ENCODE peak calls at places on chromosome 9, in nine cellular contexts. One of them, this sample, is unnamed.

GRCh38 chr9:133944746-133945135 is 47.4 kb downstream of the VAV2 start:
- DNase-seq in cardiac muscle cell: peak
- DNase-seq in GM18507: no peak
- DNase-seq in nephron progenitor cell: no peak
- DNase-seq in left ventricle myocardium superior: peak
- DNase-seq in ELR: peak
- DNase-seq in T-helper 2 cell: no peak
- DNase-seq in stimulated activated CD4-positive, alpha-beta T cell treated with anti-CD3 and anti-CD28 coated beads, Interleukin-12 subunit alpha, Interleukin-12 subunit beta, amount 100 ng/mL, for 4 hours: no peak
- DNase-seq in GM13976: no peak
- DNase-seq in this sample: peak

GRCh38 chr9:83933804-83934203 is 12.6 kb upstream of the KIF27 start:
- DNase-seq in cardiac muscle cell: peak
- DNase-seq in GM18507: no peak
- DNase-seq in nephron progenitor cell: no peak
- DNase-seq in left ventricle myocardium superior: no peak
- DNase-seq in ELR: peak
- DNase-seq in T-helper 2 cell: no peak
- DNase-seq in stimulated activated CD4-positive, alpha-beta T cell treated with anti-CD3 and anti-CD28 coated beads, Interleukin-12 subunit alpha, Interleukin-12 subunit beta, amount 100 ng/mL, for 4 hours: no peak
- DNase-seq in GM13976: no peak
- DNase-seq in this sample: no peak

GRCh38 chr9:91116226-91116625 is 245.5 kb downstream of the AUH start:
- DNase-seq in cardiac muscle cell: no peak
- DNase-seq in GM18507: no peak
- DNase-seq in nephron progenitor cell: no peak
- DNase-seq in left ventricle myocardium superior: no peak
- DNase-seq in ELR: no peak
- DNase-seq in T-helper 2 cell: no peak
- DNase-seq in stimulated activated CD4-positive, alpha-beta T cell treated with anti-CD3 and anti-CD28 coated beads, Interleukin-12 subunit alpha, Interleukin-12 subunit beta, amount 100 ng/mL, for 4 hours: no peak
- DNase-seq in GM13976: no peak
- DNase-seq in this sample: no peak

GRCh38 chr9:23342296-23342695 is 483.7 kb downstream of the ELAVL2 start:
- DNase-seq in cardiac muscle cell: peak
- DNase-seq in GM18507: no peak
- DNase-seq in nephron progenitor cell: no peak
- DNase-seq in left ventricle myocardium superior: no peak
- DNase-seq in ELR: no peak
- DNase-seq in T-helper 2 cell: no peak
- DNase-seq in stimulated activated CD4-positive, alpha-beta T cell treated with anti-CD3 and anti-CD28 coated beads, Interleukin-12 subunit alpha, Interleukin-12 subunit beta, amount 100 ng/mL, for 4 hours: no peak
- DNase-seq in GM13976: no peak
- DNase-seq in this sample: no peak

GRCh38 chr9:20512106-20512505 is 110.2 kb downstream of the MLLT3 start:
- DNase-seq in cardiac muscle cell: peak
- DNase-seq in GM18507: no peak
- DNase-seq in nephron progenitor cell: no peak
- DNase-seq in left ventricle myocardium superior: no peak
- DNase-seq in ELR: peak
- DNase-seq in T-helper 2 cell: no peak
- DNase-seq in stimulated activated CD4-positive, alpha-beta T cell treated with anti-CD3 and anti-CD28 coated beads, Interleukin-12 subunit alpha, Interleukin-12 subunit beta, amount 100 ng/mL, for 4 hours: no peak
- DNase-seq in GM13976: no peak
- DNase-seq in this sample: peak

GRCh38 chr9:123550797-123551196 is 194.8 kb downstream of the CRB2 start:
- DNase-seq in cardiac muscle cell: no peak
- DNase-seq in GM18507: no peak
- DNase-seq in nephron progenitor cell: peak
- DNase-seq in left ventricle myocardium superior: no peak
- DNase-seq in ELR: no peak
- DNase-seq in T-helper 2 cell: no peak
- DNase-seq in stimulated activated CD4-positive, alpha-beta T cell treated with anti-CD3 and anti-CD28 coated beads, Interleukin-12 subunit alpha, Interleukin-12 subunit beta, amount 100 ng/mL, for 4 hours: no peak
- DNase-seq in GM13976: no peak
- DNase-seq in this sample: no peak

GRCh38 chr9:138043411-138044345 is 166.1 kb downstream of the CACNA1B start:
- DNase-seq in cardiac muscle cell: no peak
- DNase-seq in GM18507: no peak
- DNase-seq in nephron progenitor cell: no peak
- DNase-seq in left ventricle myocardium superior: no peak
- DNase-seq in ELR: no peak
- DNase-seq in T-helper 2 cell: no peak
- DNase-seq in stimulated activated CD4-positive, alpha-beta T cell treated with anti-CD3 and anti-CD28 coated beads, Interleukin-12 subunit alpha, Interleukin-12 subunit beta, amount 100 ng/mL, for 4 hours: no peak
- DNase-seq in GM13976: peak
- DNase-seq in this sample: no peak

GRCh38 chr9:38619556-38620447 is 594 bp downstream of the ANKRD18A start:
- DNase-seq in cardiac muscle cell: no peak
- DNase-seq in GM18507: no peak
- DNase-seq in nephron progenitor cell: peak
- DNase-seq in left ventricle myocardium superior: peak
- DNase-seq in ELR: no peak
- DNase-seq in T-helper 2 cell: peak
- DNase-seq in stimulated activated CD4-positive, alpha-beta T cell treated with anti-CD3 and anti-CD28 coated beads, Interleukin-12 subunit alpha, Interleukin-12 subunit beta, amount 100 ng/mL, for 4 hours: peak
- DNase-seq in GM13976: peak
- DNase-seq in this sample: no peak

GRCh38 chr9:32430720-32431119 is 46.3 kb downstream of the ACO1 start:
- DNase-seq in cardiac muscle cell: peak
- DNase-seq in GM18507: no peak
- DNase-seq in nephron progenitor cell: no peak
- DNase-seq in left ventricle myocardium superior: no peak
- DNase-seq in ELR: peak
- DNase-seq in T-helper 2 cell: no peak
- DNase-seq in stimulated activated CD4-positive, alpha-beta T cell treated with anti-CD3 and anti-CD28 coated beads, Interleukin-12 subunit alpha, Interleukin-12 subunit beta, amount 100 ng/mL, for 4 hours: no peak
- DNase-seq in GM13976: no peak
- DNase-seq in this sample: no peak

This sample was measured in NCI-H460.